ENCODE peak calls at places on chromosomes 7 and 10, in six cellular contexts. R, H, P, W, S and B are unnamed samples.

GRCh38 chr7:84025332-84025927 is 169.2 kb downstream of the SEMA3A start:
- DNase-seq in W (peak), R (peak), S (no peak), H (no peak), P (no peak), B (no peak)

GRCh38 chr10:127372361-127372760 is 176.0 kb upstream of the INSYN2A start:
- DNase-seq in H (no peak), S (no peak), R (no peak), P (no peak), W (no peak), B (no peak)

GRCh38 chr7:151448261-151449252 is 8.6 kb upstream of the CRYGN start:
- DNase-seq in S (peak), P (no peak), R (peak), W (peak), H (peak), B (no peak)

GRCh38 chr7:94323872-94324271 is 70.8 kb upstream of the COL1A2 start:
- DNase-seq in R (no peak), S (no peak), P (no peak), W (no peak), H (no peak), B (no peak)

GRCh38 chr10:18968196-18968595 is 80.4 kb upstream of the MALRD1 start:
- DNase-seq in H (no peak), S (no peak), R (no peak), W (peak), P (no peak), B (no peak)

GRCh38 chr7:17325364-17325763 is 26.9 kb downstream of the AHR start:
- DNase-seq in H (no peak), R (no peak), S (no peak), W (no peak), P (no peak), B (no peak)

GRCh38 chr10:48884337-48885045 is 55.1 kb downstream of the LRRC18 start:
- DNase-seq in S (no peak), R (no peak), W (no peak), P (no peak), H (no peak), B (no peak)

GRCh38 chr10:4196948-4197390 is 412.0 kb upstream of the KLF6 start:
- DNase-seq in P (no peak), W (peak), R (no peak), S (no peak), H (no peak), B (no peak)

GRCh38 chr7:157494506-157495176 is 157.8 kb downstream of the DNAJB6 start:
- DNase-seq in R (no peak), S (no peak), P (no peak), W (no peak), H (no peak), B (no peak)

GRCh38 chr7:92963599-92963998 is 127.2 kb upstream of the CDK6 start:
- DNase-seq in S (no peak), W (no peak), R (no peak), H (no peak), P (no peak), B (peak)

GRCh38 chr7:54278847-54279246 is 263.3 kb upstream of the VSTM2A start:
- DNase-seq in R (no peak), W (no peak), P (no peak), S (no peak), H (no peak), B (no peak)